ENCODE peak calls at places on chromosomes 16 and 17, in eight cellular contexts. I is breast epithelium, X is HCT116, R is endothelial cell of umbilical vein, M is stomach, N is spleen, B is transverse colon, U is sigmoid colon. H is an unnamed sample.

GRCh38 chr16:79283578-79283977 is 317.0 kb downstream of the MAF start:
- DNase-seq in N (no peak), U (no peak), X (no peak), R (no peak), B (peak; percentile 10), I (no peak), M (no peak), H (no peak)

GRCh38 chr16:14963281-14964173 is 11.3 kb upstream of the PDXDC1 start:
- DNase-seq in R (no peak), N (no peak), U (no peak), I (no peak), B (no peak), M (no peak), X (no peak), H (no peak)

GRCh38 chr17:36129616-36130015 is 26.0 kb downstream of the CCL4 start:
- DNase-seq in X (no peak), I (no peak), U (no peak), R (no peak), B (no peak), M (no peak), N (no peak), H (no peak)

GRCh38 chr17:80254396-80255241 is 6.0 kb upstream of the RNF213 start:
- DNase-seq in U (no peak), R (peak; percentile 83), I (peak; percentile 51), M (peak; percentile 58), N (no peak), B (peak; percentile 70), X (peak; percentile 82), H (no peak)

GRCh38 chr16:81708459-81709368 is 70.4 kb upstream of the PLCG2 start:
- DNase-seq in X (no peak), N (peak; percentile 74), B (peak; percentile 55), I (no peak), M (peak; percentile 54), R (no peak), U (no peak), H (no peak)

GRCh38 chr17:31452101-31452500 is 60.6 kb downstream of the RAB11FIP4 start:
- DNase-seq in M (no peak), U (no peak), B (no peak), R (no peak), I (no peak), X (no peak), N (no peak), H (no peak)

GRCh38 chr17:47720754-47721533 is 12.1 kb upstream of the TBX21 start:
- DNase-seq in N (peak; percentile 74), I (peak; percentile 27), M (no peak), U (no peak), X (peak; percentile 24), R (no peak), B (peak; percentile 28), H (no peak)

GRCh38 chr17:79192503-79193500 is 118.2 kb downstream of the ENGASE start:
- DNase-seq in U (no peak), R (peak; percentile 20), B (no peak), I (no peak), N (no peak), X (no peak), M (no peak), H (no peak)

DNA sequence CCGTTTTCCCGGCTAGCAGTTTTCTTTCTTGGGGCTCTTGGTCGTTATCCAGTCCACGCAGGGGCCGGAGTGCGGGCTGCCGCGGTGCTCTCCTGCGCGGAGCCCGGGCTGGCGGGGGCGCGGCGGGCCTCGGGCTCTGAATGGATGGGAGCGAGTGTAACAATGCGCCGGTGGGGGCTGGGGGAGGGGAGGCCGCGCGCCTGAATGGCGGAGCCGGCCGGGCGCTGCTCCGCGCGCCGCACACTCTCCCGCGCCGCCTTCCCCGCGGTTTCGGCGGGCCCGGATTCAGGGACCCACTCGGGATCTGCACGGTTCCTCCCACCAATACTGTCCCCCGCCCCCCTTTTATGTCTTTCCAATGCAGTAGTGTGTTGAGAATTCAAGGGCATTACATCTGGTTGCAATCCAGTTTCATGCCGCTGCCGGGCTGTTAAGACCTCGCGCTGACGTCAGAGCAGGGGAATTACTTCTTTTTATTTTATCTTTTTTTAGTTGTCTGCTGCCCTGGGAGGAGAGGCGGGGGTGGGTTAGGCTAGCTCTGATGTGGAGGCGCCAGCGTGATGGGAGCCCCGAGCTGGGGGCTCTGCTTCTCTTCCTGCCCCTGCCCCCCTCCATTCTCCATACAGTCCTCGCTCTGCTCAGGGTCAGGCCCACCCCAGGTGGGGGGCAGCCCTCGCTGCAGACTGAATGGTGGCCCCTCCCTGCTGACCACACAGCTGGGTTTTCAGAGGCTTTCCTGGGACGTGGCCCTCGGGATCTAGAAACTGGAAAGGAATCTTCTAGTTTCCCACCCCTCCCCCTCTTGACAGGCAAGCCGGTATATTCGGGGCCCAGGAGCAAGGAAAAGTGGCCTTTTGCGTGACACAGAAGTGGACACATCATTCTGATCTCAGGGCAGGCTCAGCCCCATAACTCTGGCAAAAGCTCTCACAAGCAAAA is 1.7 kb downstream of the RAI1 start:
- DNase-seq in U (peak; percentile 88), X (no peak), R (peak; percentile 67), N (peak; percentile 89), B (peak; percentile 75), M (peak; percentile 75), I (no peak), H (peak; percentile 18)
- TF ChIP-seq POLR2AphosphoS5 in U (peak; percentile 67), X (peak; percentile 53), R (no peak), N (no peak), B (no peak), M (no peak), I (no peak), H (no peak)

GRCh38 chr17:44778656-44779210 is 19.9 kb downstream of the ADAM11 start:
- DNase-seq in U (no peak), R (no peak), X (no peak), N (no peak), M (no peak), B (no peak), I (no peak), H (no peak)

GRCh38 chr17:44777394-44778348 is 18.9 kb downstream of the ADAM11 start:
- DNase-seq in U (no peak), I (no peak), B (no peak), X (no peak), R (no peak), N (no peak), M (no peak), H (no peak)

GRCh38 chr17:44780845-44781480 is 22.2 kb downstream of the ADAM11 start:
- DNase-seq in R (no peak), X (no peak), I (no peak), M (no peak), N (peak; percentile 44), U (no peak), B (no peak), H (no peak)

GRCh38 chr17:44780161-44780560 is 21.4 kb downstream of the ADAM11 start:
- DNase-seq in R (no peak), N (peak; percentile 61), M (no peak), I (no peak), U (no peak), B (no peak), X (no peak), H (no peak)

DNA sequence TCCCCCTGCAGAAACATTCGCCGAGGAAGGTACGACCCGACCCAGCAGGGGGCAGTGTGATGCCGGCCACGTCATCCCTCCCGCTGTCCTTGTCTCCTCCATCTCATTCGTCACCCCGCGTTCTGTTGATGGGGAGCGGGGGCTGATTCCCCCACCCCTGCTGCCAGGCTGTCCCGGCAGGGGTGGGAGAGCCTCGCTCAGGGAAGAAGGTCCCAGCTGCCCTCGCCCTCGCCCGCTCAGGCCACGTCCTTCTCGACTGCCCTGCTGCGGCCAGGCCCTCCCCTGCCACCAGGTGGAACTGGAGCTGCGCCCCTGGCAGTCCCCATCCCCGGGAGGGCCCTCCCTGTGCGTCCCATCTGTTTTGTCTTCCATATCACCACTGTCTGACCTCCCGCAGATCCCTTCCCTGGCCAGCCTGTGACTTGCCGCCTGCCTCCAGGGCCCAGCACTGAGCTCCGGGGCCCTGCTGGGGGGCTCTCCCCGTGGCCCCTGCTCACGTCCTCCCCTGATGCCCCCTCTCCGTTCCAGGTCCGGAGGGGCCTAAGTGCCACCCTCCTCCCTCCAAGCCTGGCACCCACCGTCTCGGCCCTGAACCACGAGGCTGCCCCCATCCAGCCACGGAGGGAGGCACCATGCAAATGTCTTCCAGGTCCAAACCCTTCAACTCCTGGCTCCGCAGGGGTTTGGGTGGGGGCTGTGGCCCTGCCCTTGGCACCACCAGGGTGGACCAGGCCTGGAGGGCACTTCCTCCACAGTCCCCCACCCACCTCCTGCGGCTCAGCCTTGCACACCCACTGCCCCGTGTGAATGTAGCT is 20.6 kb downstream of the ADAM11 start:
- DNase-seq in M (peak; percentile 78), B (peak; percentile 84), X (peak; percentile 33), R (peak; percentile 79), I (peak; percentile 62), N (peak; percentile 93), U (peak; percentile 93), H (no peak)
- H3K4me3 ChIP-seq in M (peak overlapping the region; percentile 34), B (peak overlapping the region; percentile 37), X (peak overlapping the region; percentile 32), R (no peak overlapping the region), I (peak overlapping the region; percentile 44), N (no peak overlapping the region), U (no peak overlapping the region), H (no peak overlapping the region)

DNA sequence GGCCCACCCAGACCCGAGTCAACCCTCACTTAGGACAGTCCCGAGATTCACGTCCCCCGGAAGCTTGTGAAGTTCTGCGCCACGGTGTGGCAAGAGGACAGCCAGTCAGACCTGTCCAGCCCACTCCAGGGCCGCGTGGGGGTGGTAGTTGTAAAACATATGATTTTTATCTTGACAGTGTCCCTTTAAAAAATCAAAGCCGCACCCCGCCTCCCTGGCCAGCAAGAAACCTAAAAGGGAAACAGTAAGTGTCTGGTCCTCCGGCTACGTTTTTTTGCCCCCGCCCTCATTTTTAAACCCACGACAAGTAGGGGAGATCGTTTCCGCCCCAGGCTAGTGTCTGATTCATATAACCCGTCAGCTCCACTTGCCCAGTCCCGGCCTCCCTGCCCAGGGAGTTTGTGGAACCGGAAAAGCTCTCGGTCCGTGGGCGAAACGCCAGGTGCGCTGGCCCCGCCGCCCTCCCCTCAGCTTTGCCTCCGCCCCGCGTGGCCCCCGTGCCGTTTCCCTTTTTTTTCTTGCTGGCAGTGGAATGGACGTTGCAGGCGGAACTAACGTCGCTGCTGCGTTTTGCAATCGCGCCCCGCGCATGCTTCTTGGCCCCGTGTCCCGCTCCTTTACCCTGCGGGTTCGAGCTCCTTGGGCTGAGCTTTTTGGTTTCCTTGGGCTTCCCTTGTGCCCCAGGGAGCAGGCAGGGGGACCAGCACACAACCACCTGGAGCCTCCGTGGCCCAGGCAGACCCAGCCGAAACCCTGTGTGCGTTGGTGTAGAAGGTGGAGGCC is 13.3 kb upstream of the NUDT16L1 start:
- DNase-seq in U (peak; percentile 87), N (peak; percentile 95), B (peak; percentile 73), X (no peak), R (no peak), I (peak; percentile 71), M (peak; percentile 91), H (no peak)
- TF ChIP-seq POLR2AphosphoS5 in U (peak; percentile 47), N (peak; percentile 78), B (no peak), X (no peak), R (no peak), I (peak; percentile 46), M (peak; percentile 45), H (no peak)

GRCh38 chr17:12789976-12790805 is 893 bp downstream of the ARHGAP44 start:
- DNase-seq in I (no peak), B (peak; percentile 34), M (peak; percentile 27), X (no peak), R (no peak), N (peak; percentile 74), U (no peak), H (no peak)

GRCh38 chr17:12789075-12789975 is at the start of gene ARHGAP44:
- DNase-seq in U (peak; percentile 77), B (peak; percentile 73), N (peak; percentile 84), R (peak; percentile 49), M (peak; percentile 73), X (peak; percentile 46), I (peak; percentile 22), H (no peak)

GRCh38 chr17:12794919-12795517 is 5.7 kb downstream of the ARHGAP44 start:
- DNase-seq in R (no peak), N (no peak), M (no peak), X (no peak), I (no peak), B (no peak), U (no peak), H (no peak)

DNA sequence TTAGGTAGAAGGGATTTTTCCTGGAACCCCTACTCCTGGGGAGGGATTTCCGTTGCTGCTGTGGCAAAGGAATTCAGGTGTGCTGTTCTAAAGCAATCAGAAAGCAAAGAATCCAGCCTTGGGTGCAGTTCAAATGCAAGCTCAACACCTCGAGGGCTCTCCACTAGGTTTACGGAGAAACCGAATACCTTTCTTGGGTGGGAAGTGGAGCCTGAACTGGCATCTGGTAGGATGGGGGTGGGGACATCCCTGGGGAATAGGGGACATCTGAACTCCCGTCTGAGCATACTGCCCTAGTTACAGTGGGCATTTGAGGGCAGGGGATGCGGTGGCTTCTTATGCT is 1.5 kb downstream of the ARHGAP44 start:
- DNase-seq in M (no peak), X (no peak), B (peak; percentile 17), N (no peak), R (no peak), I (no peak), U (no peak), H (no peak)
- H3K4me3 ChIP-seq in M (no peak overlapping the region), X (peak overlapping the region; percentile 66), B (peak overlapping the region; percentile 86), N (no peak overlapping the region), R (no peak overlapping the region), I (peak overlapping the region; percentile 81), U (no peak overlapping the region), H (no peak overlapping the region)

H was measured in SK-N-MC.